ENCODE peak calls at places on chromosomes 3 and 15, in four cellular contexts. One of them, this sample, is unnamed.
A peak's percentile ranks its signal among the peaks of the same experiment; 100 is the strongest.

GRCh38 chr3:123353852-123354238 is 95.0 kb downstream of the ADCY5 start:
- DNase-seq in IMR-90: peak; percentile 66
- DNase-seq in thoracic aorta: no peak
- DNase-seq in AG04449: no peak
- DNase-seq in this sample: no peak

GRCh38 chr3:117681619-117682018 is 972.0 kb downstream of the TUSC7 start:
- DNase-seq in IMR-90: peak; percentile 87
- DNase-seq in AG04449: no peak
- DNase-seq in thoracic aorta: no peak
- DNase-seq in this sample: no peak

GRCh38 chr15:74326759-74327158 is 40.7 kb downstream of the CYP11A1 start:
- DNase-seq in IMR-90: peak; percentile 5
- DNase-seq in thoracic aorta: no peak
- DNase-seq in AG04449: no peak
- DNase-seq in this sample: no peak

GRCh38 chr15:55802600-55803376 is 59.8 kb upstream of the PRTG start:
- DNase-seq in IMR-90: no peak
- DNase-seq in AG04449: no peak
- DNase-seq in thoracic aorta: no peak
- DNase-seq in this sample: no peak

GRCh38 chr3:197253243-197253947 is 45.0 kb downstream of the DLG1 start:
- DNase-seq in AG04449: no peak
- DNase-seq in IMR-90: no peak
- DNase-seq in thoracic aorta: no peak
- DNase-seq in this sample: no peak

GRCh38 chr15:36334059-36334458 is 245.4 kb upstream of the CDIN1 start:
- DNase-seq in AG04449: no peak
- DNase-seq in thoracic aorta: no peak
- DNase-seq in IMR-90: peak; percentile 71
- DNase-seq in this sample: no peak

GRCh38 chr3:13708301-13708700 is 159.4 kb downstream of the FBLN2 start:
- DNase-seq in thoracic aorta: no peak
- DNase-seq in IMR-90: no peak
- DNase-seq in AG04449: no peak
- DNase-seq in this sample: no peak

GRCh38 chr3:36525115-36525711 is 144.9 kb downstream of the STAC start:
- DNase-seq in AG04449: no peak
- DNase-seq in IMR-90: peak; percentile 4
- DNase-seq in thoracic aorta: no peak
- DNase-seq in this sample: peak; percentile 80

GRCh38 chr3:73868688-73869315 is 244.1 kb upstream of the PDZRN3 start:
- DNase-seq in AG04449: peak; percentile 3
- DNase-seq in IMR-90: peak; percentile 38
- DNase-seq in thoracic aorta: no peak
- DNase-seq in this sample: no peak

GRCh38 chr15:70048578-70048977 is 49.1 kb downstream of the TLE3 start:
- DNase-seq in thoracic aorta: no peak
- DNase-seq in IMR-90: no peak
- DNase-seq in AG04449: no peak
- DNase-seq in this sample: no peak
- H3K4me3 ChIP-seq in thoracic aorta: no peak overlapping the region
- H3K4me3 ChIP-seq in IMR-90: no peak overlapping the region
- H3K4me3 ChIP-seq in AG04449: no peak overlapping the region
- H3K4me3 ChIP-seq in this sample: no peak overlapping the region

DNA sequence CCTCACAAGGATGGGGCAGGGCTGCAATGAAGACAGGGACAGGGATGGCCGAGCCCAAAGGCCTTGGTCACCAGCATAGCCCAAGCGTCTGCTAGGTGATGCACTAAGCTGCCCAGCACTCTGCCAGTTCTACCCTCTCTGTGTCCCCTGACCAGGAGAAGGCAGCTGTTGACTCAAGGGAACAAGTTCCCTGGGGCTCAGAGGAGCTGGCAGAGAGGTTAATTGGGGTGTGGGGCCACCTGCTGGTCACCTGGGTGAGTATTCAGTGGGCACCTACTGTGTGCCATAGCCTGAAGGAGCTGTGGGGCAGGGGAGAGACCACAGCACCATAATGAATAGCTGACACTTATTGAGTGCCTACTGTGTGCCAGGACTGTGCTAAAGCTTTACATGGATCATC is 22.0 kb upstream of the DOCK3 start:
- DNase-seq in thoracic aorta: no peak
- DNase-seq in AG04449: no peak
- DNase-seq in IMR-90: peak; percentile 8
- DNase-seq in this sample: no peak
- TF ChIP-seq CTCF in thoracic aorta: no peak
- TF ChIP-seq CTCF in AG04449: peak; percentile 13
- TF ChIP-seq CTCF in IMR-90: peak; percentile 37
- TF ChIP-seq CTCF in this sample: peak; percentile 75

GRCh38 chr3:146803746-146804145 is 198.6 kb upstream of the PLSCR5 start:
- DNase-seq in IMR-90: peak; percentile 60
- DNase-seq in thoracic aorta: no peak
- DNase-seq in AG04449: peak; percentile 94
- DNase-seq in this sample: no peak
- H3K4me3 ChIP-seq in IMR-90: no peak overlapping the region
- H3K4me3 ChIP-seq in thoracic aorta: no peak overlapping the region
- H3K4me3 ChIP-seq in AG04449: no peak overlapping the region
- H3K4me3 ChIP-seq in this sample: no peak overlapping the region

GRCh38 chr3:186512570-186513302 is 31.4 kb downstream of the CRYGS start:
- DNase-seq in AG04449: no peak
- DNase-seq in thoracic aorta: no peak
- DNase-seq in IMR-90: no peak
- DNase-seq in this sample: no peak

GRCh38 chr3:186509423-186509822 is 34.8 kb downstream of the CRYGS start:
- DNase-seq in AG04449: no peak
- DNase-seq in thoracic aorta: no peak
- DNase-seq in IMR-90: no peak
- DNase-seq in this sample: no peak

GRCh38 chr3:186511245-186511644 is 32.9 kb downstream of the CRYGS start:
- DNase-seq in AG04449: no peak
- DNase-seq in thoracic aorta: no peak
- DNase-seq in IMR-90: no peak
- DNase-seq in this sample: no peak

GRCh38 chr3:186511702-186512101 is 32.5 kb downstream of the CRYGS start:
- DNase-seq in AG04449: no peak
- DNase-seq in thoracic aorta: no peak
- DNase-seq in IMR-90: no peak
- DNase-seq in this sample: no peak

DNA sequence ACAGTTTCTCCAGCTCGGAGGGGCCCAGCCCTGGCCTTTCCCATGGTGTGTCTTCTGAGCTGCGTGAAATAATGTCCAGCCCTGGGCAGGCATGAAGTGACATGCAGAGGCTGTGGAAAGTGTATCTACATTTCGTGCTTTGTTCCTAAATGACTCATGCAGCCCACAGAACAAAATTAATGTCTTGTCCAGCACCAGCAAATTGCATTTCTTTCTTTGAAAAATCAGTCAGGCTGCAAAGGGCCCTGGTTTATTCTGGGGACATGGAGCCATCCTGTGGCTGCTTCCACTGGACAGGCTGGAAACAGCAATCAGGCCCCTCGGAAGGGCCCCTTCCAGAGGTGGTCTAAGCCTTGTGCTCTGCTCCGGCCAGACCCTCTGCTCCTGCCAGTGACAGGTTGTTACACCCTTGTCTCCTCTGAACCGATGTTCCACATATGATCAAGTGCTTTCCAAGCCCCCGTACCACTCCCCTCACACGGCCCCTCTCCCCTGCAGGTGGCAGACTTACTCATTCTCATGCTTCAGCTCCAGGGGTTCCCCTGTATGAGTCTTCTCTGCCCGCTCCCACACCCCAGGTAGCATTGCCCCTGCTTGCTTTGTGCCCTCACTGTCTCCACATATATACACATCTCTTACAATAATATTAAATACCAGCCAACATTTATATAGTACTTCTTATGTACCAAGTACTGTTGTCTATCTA is 33.7 kb downstream of the CRYGS start:
- DNase-seq in AG04449: no peak
- DNase-seq in thoracic aorta: no peak
- DNase-seq in IMR-90: no peak
- DNase-seq in this sample: no peak
- TF ChIP-seq CTCF in AG04449: no peak
- TF ChIP-seq CTCF in thoracic aorta: no peak
- TF ChIP-seq CTCF in IMR-90: no peak
- TF ChIP-seq CTCF in this sample: no peak

GRCh38 chr15:29139540-29140459 is 129.8 kb downstream of the NSMCE3 start:
- DNase-seq in AG04449: no peak
- DNase-seq in thoracic aorta: no peak
- DNase-seq in IMR-90: peak; percentile 24
- DNase-seq in this sample: no peak
- H3K4me3 ChIP-seq in AG04449: peak overlapping the region; percentile 1
- H3K4me3 ChIP-seq in thoracic aorta: peak overlapping the region; percentile 12
- H3K4me3 ChIP-seq in IMR-90: no peak overlapping the region
- H3K4me3 ChIP-seq in this sample: peak overlapping the region; percentile 17

DNA sequence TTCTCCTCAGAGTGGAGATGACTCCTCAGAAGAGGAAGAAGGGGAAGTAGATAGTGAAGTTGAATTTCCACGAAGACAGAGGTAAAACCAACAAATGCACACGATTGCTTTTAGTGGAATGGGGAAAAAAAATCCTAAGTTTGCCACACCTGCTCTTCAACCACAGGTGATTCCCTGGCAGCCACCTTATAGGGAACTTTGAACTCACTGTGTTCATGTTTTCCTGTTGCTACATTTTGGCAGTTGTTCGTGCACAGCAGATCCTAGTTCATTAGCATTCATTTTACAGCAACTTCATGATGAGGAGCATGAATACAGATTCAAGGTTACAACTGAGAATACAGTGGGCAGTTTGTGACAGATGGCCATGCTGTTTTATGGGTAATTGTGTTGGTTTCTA is 21.5 kb downstream of the TMEM41A start:
- DNase-seq in IMR-90: no peak
- DNase-seq in thoracic aorta: no peak
- DNase-seq in AG04449: no peak
- DNase-seq in this sample: no peak
- TF ChIP-seq CTCF in IMR-90: no peak
- TF ChIP-seq CTCF in thoracic aorta: no peak
- TF ChIP-seq CTCF in AG04449: no peak
- TF ChIP-seq CTCF in this sample: no peak

GRCh38 chr3:8371085-8371551 is 130.5 kb upstream of the LMCD1 start:
- DNase-seq in IMR-90: peak; percentile 53
- DNase-seq in AG04449: peak; percentile 75
- DNase-seq in thoracic aorta: no peak
- DNase-seq in this sample: no peak

GRCh38 chr3:8369638-8370037 is 132.0 kb upstream of the LMCD1 start:
- DNase-seq in AG04449: no peak
- DNase-seq in IMR-90: no peak
- DNase-seq in thoracic aorta: no peak
- DNase-seq in this sample: no peak

GRCh38 chr3:8368598-8368997 is 133.0 kb upstream of the LMCD1 start:
- DNase-seq in IMR-90: no peak
- DNase-seq in AG04449: no peak
- DNase-seq in thoracic aorta: no peak
- DNase-seq in this sample: no peak

GRCh38 chr3:8366214-8366613 is 135.4 kb upstream of the LMCD1 start:
- DNase-seq in AG04449: no peak
- DNase-seq in thoracic aorta: no peak
- DNase-seq in IMR-90: no peak
- DNase-seq in this sample: no peak

DNA sequence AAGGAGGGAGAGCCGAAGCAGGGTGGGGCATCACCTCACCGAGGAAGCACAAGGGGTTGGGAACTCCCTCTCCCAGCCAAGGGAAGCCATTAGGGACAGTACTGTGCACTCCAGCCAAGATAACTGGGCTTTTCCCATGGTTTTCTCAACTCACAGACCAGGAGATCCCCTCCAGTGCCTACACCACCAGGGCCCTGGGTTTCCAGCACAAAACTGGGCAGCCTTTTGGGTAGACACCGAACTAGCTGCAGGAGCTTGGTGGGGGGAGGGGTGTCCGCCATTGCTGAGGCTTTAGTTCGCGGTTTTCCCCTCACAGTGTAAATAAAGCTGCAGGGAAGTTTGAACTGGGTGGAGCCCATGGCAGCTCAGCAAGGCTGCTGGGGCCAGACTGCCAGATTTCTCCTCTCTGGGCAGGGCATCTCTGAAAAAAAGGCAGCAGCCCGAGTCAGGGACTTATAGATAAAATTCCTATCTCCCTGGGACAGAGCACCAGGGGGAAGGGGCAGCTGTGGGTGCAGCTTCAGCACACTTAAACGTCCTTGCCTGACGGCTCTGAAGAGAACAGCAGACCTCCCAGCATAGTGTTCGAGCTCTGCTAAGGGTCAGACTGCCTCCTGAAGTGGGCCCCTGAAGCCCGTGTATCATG is 129.5 kb upstream of the LMCD1 start:
- DNase-seq in IMR-90: no peak
- DNase-seq in thoracic aorta: no peak
- DNase-seq in AG04449: no peak
- DNase-seq in this sample: no peak
- H3K4me3 ChIP-seq in IMR-90: no peak overlapping the region
- H3K4me3 ChIP-seq in thoracic aorta: no peak overlapping the region
- H3K4me3 ChIP-seq in AG04449: no peak overlapping the region
- H3K4me3 ChIP-seq in this sample: no peak overlapping the region

DNA sequence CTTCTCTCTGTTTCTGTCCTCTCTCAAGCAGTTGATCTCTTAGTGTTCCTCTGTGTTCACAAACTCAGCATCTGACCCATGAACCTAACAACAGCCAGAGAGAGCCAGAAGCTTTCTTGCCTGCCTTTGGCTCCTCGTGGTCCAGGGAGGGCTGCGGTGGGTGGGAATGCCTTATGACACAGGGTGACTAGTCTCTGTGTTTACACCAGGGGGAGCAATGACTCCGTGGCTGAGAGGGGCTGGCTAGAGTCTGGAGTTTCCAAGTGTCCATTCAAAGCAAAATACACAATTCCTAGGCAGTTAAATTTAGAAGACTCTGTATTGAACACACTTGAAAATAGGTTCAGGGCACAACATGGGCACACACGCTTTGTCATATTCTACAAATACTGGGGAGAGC is 370.0 kb upstream of the FRG2C start:
- DNase-seq in IMR-90: peak; percentile 35
- DNase-seq in AG04449: no peak
- DNase-seq in thoracic aorta: no peak
- DNase-seq in this sample: no peak
- TF ChIP-seq CTCF in IMR-90: peak; percentile 70
- TF ChIP-seq CTCF in AG04449: peak; percentile 51
- TF ChIP-seq CTCF in thoracic aorta: peak; percentile 67
- TF ChIP-seq CTCF in this sample: peak; percentile 67

GRCh38 chr15:84590406-84590805 is 10.4 kb upstream of the ZSCAN2 start:
- DNase-seq in AG04449: no peak
- DNase-seq in IMR-90: peak; percentile 31
- DNase-seq in thoracic aorta: no peak
- DNase-seq in this sample: no peak
- H3K4me3 ChIP-seq in AG04449: no peak overlapping the region
- H3K4me3 ChIP-seq in IMR-90: no peak overlapping the region
- H3K4me3 ChIP-seq in thoracic aorta: no peak overlapping the region
- H3K4me3 ChIP-seq in this sample: no peak overlapping the region

GRCh38 chr15:31455499-31455898 is 128.9 kb downstream of the KLF13 start:
- DNase-seq in AG04449: no peak
- DNase-seq in IMR-90: no peak
- DNase-seq in thoracic aorta: no peak
- DNase-seq in this sample: no peak
- TF ChIP-seq CTCF in AG04449: no peak
- TF ChIP-seq CTCF in IMR-90: no peak
- TF ChIP-seq CTCF in thoracic aorta: no peak
- TF ChIP-seq CTCF in this sample: peak; percentile 24

This sample was measured in epithelial cell of proximal tubule.